ENCODE peak calls at places on chromosomes 6 and 20, in eight cellular contexts. T is mucosa of descending colon, Z is heart right ventricle, E is OCI-LY7, Q is upper lobe of right lung, W is mesenchymal stem cell, X is pancreas, D is astrocyte of the spinal cord. I is an unnamed sample.

GRCh38 chr20:63212792-63213191 is 3.1 kb downstream of the YTHDF1 start:
- DNase-seq in T (no peak), Z (no peak), E (no peak), Q (no peak), W (no peak), X (no peak), D (no peak), I (no peak)

GRCh38 chr6:135871878-135872277 is 20.4 kb downstream of the PDE7B start:
- DNase-seq in T (no peak), Z (no peak), E (no peak), Q (no peak), W (no peak), X (no peak), D (peak; percentile 57), I (no peak)

GRCh38 chr6:151014404-151015150 is 149.1 kb downstream of the MTHFD1L start:
- DNase-seq in T (peak; percentile 77), Z (peak; percentile 61), E (peak; percentile 67), Q (peak; percentile 73), W (peak; percentile 66), X (peak; percentile 80), D (peak; percentile 77), I (peak; percentile 39)

GRCh38 chr6:145315982-145316600 is 419.2 kb downstream of the EPM2A start:
- DNase-seq in T (no peak), Z (no peak), E (no peak), Q (no peak), W (no peak), X (no peak), D (no peak), I (no peak)

GRCh38 chr6:84569882-84570281 is 194.5 kb downstream of the TBX18 start:
- DNase-seq in T (no peak), Z (no peak), E (no peak), Q (no peak), W (no peak), X (no peak), D (no peak), I (no peak)

GRCh38 chr6:34515473-34516387 is 40.4 kb downstream of the SPDEF start:
- DNase-seq in T (no peak), Z (no peak), E (no peak), Q (peak; percentile 51), W (no peak), X (no peak), D (no peak), I (no peak)

GRCh38 chr6:91299544-91300491 is 712.9 kb upstream of the MAP3K7 start:
- DNase-seq in T (peak; percentile 9), Z (no peak), E (no peak), Q (no peak), W (peak; percentile 92), X (no peak), D (peak; percentile 98), I (no peak)

GRCh38 chr6:44072452-44072958 is 54.7 kb downstream of the MRPL14 start:
- DNase-seq in T (peak; percentile 53), Z (no peak), E (peak; percentile 16), Q (no peak), W (no peak), X (no peak), D (no peak), I (no peak)

GRCh38 chr6:16781348-16782169 is 20.3 kb upstream of the ATXN1 start:
- DNase-seq in T (no peak), Z (no peak), E (no peak), Q (no peak), W (peak; percentile 48), X (no peak), D (no peak), I (no peak)

GRCh38 chr6:118830691-118831090 is 63.3 kb upstream of the ASF1A start:
- DNase-seq in T (no peak), Z (no peak), E (no peak), Q (no peak), W (no peak), X (no peak), D (no peak), I (no peak)

GRCh38 chr6:134698228-134698627 is 251.7 kb downstream of the ALDH8A1 start:
- DNase-seq in T (no peak), Z (no peak), E (no peak), Q (no peak), W (no peak), X (no peak), D (no peak), I (no peak)

GRCh38 chr6:117389227-117390057 is 36.3 kb downstream of the ROS1 start:
- DNase-seq in T (peak; percentile 16), Z (no peak), E (no peak), Q (no peak), W (no peak), X (no peak), D (no peak), I (no peak)

GRCh38 chr6:166202321-166202733 is 34.7 kb upstream of the TBXT start:
- DNase-seq in T (peak; percentile 37), Z (peak; percentile 32), E (peak; percentile 87), Q (no peak), W (no peak), X (no peak), D (no peak), I (peak; percentile 50)

GRCh38 chr20:62335532-62335931 is 31.6 kb downstream of the LAMA5 start:
- DNase-seq in T (no peak), Z (no peak), E (no peak), Q (no peak), W (no peak), X (no peak), D (no peak), I (no peak)

GRCh38 chr20:59055302-59055701 is 12.7 kb upstream of the PRELID3B start:
- DNase-seq in T (peak; percentile 37), Z (no peak), E (peak; percentile 33), Q (no peak), W (no peak), X (no peak), D (no peak), I (no peak)

GRCh38 chr6:99661870-99662269 is 55.2 kb downstream of the PRDM13 start:
- DNase-seq in T (no peak), Z (no peak), E (no peak), Q (no peak), W (no peak), X (no peak), D (no peak), I (no peak)

GRCh38 chr6:51531623-51532022 is 555.8 kb downstream of the PKHD1 start:
- DNase-seq in T (no peak), Z (no peak), E (no peak), Q (no peak), W (no peak), X (no peak), D (no peak), I (no peak)

GRCh38 chr6:108619431-108620197 is 58.9 kb downstream of the FOXO3 start:
- DNase-seq in T (no peak), Z (no peak), E (peak; percentile 12), Q (no peak), W (no peak), X (no peak), D (peak; percentile 33), I (no peak)

DNA sequence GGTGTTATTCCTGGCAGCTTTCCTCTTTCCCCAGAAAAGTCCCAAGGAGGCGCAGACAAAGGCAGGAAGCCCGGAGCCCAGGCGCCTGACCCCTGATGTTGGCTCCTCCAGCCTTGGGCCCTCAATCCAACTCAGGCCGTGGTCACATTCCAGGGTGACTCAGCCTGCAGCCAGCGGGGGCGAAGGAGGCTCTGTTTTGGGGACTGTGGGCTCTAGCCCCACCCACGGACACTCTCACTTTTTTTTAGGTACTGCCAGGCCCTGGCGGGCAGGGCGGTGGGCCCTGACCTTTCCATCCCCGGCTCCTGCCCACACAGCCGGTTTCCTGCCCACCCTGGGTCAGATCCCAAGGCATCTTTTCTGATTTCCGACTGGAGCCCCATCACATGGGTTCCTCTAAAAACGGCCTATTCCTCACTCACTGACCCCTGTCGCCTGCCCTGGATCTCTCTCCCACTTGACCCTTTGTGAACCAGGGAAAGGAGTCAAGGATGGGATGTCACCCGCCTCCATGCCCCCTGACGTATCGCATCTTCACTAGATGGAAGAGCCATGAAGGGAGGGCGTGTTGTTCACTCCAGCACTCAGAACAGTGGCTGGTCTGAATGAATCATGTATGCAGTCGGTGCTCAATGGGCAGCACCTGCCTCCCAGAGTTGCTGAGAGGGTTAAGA is 5.5 kb downstream of the PTGIS start:
- DNase-seq in T (peak; percentile 23), Z (peak; percentile 75), E (no peak), Q (no peak), W (peak; percentile 33), X (no peak), D (peak; percentile 88), I (no peak)
- H3K4me3 ChIP-seq in T (no peak overlapping the region), Z (peak overlapping the region; percentile 9), E (no peak overlapping the region), Q (no peak overlapping the region), W (no peak overlapping the region), X (no peak overlapping the region), D (no peak overlapping the region), I (no peak overlapping the region)

GRCh38 chr20:10565922-10566897 is 107.6 kb downstream of the JAG1 start:
- DNase-seq in T (peak; percentile 39), Z (no peak), E (no peak), Q (no peak), W (no peak), X (no peak), D (no peak), I (no peak)
- H3K4me3 ChIP-seq in T (no peak overlapping the region), Z (no peak overlapping the region), E (no peak overlapping the region), Q (no peak overlapping the region), W (no peak overlapping the region), X (no peak overlapping the region), D (no peak overlapping the region), I (no peak overlapping the region)

GRCh38 chr6:101393291-101394251 is at the start of gene GRIK2:
- DNase-seq in T (peak; percentile 38), Z (peak; percentile 49), E (no peak), Q (peak; percentile 69), W (peak; percentile 62), X (peak; percentile 46), D (peak; percentile 20), I (no peak)
- H3K4me3 ChIP-seq in T (no peak within 1 kb of the TSS), Z (peak within 1 kb of the TSS; percentile 51), E (no peak within 1 kb of the TSS), Q (peak within 1 kb of the TSS; percentile 30), W (peak within 1 kb of the TSS; percentile 61), X (peak within 1 kb of the TSS; percentile 52), D (peak within 1 kb of the TSS; percentile 49), I (no peak within 1 kb of the TSS)

GRCh38 chr6:27582928-27583725 is 110.2 kb upstream of the ZNF184 start:
- DNase-seq in T (peak; percentile 11), Z (no peak), E (no peak), Q (no peak), W (peak; percentile 61), X (peak; percentile 34), D (peak; percentile 73), I (peak; percentile 84)
- H3K4me3 ChIP-seq in T (no peak overlapping the region), Z (no peak overlapping the region), E (no peak overlapping the region), Q (no peak overlapping the region), W (no peak overlapping the region), X (no peak overlapping the region), D (peak overlapping the region; percentile 11), I (no peak overlapping the region)

DNA sequence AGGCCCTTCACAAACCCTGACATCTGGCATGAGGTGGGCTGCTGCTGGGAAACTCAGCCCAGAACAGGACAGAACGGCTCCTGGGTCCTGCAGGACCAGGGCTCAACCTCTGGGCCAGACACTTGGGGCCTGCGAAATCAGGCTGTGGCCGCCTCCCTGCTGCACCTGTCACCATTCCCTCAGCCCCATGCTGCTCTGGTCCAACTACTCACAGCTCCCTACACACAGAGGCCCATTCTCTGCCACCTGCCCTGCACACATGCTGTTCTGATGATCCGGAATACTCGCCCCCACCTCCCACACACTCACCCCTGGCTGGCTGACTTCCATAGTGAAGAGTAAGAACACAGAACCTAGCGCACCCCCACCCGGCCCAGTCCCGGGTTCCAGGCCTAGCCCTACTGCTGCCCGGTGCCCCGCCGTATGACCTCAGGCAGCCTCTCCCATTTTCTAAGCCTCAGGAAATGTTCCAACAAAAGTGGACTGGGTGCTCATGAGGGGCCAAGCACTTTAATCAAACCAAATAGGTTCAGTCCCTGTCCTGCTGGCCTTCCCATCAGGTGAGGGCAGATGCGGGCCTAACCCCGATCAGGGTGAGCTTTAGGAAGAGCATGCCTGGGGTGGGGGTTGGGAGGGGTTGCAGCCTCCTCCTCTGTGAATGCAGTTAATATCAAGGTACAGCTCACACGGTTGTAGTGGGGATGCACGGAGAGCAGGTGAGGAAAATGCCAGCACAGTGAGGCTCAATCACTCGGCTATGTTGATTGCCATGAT is 3.9 kb downstream of the PEDS1 start:
- DNase-seq in T (peak; percentile 49), Z (no peak), E (no peak), Q (no peak), W (no peak), X (peak; percentile 69), D (no peak), I (no peak)
- H3K4me3 ChIP-seq in T (no peak overlapping the region), Z (no peak overlapping the region), E (no peak overlapping the region), Q (no peak overlapping the region), W (no peak overlapping the region), X (no peak overlapping the region), D (no peak overlapping the region), I (no peak overlapping the region)

I was measured in GM06990.